ENCODE peak calls at places on chromosome 12, in ten cellular contexts. One of them, this sample, is unnamed.

GRCh38 chr12:10829994-10830393 is 3.8 kb upstream of the TAS2R10 start:
- DNase-seq in fibroblast of lung: peak; percentile 33
- DNase-seq in lower lobe of right lung: no peak
- DNase-seq in vagina: no peak
- DNase-seq in neural progenitor cell: no peak
- DNase-seq in lower leg skin: no peak
- DNase-seq in HCT116: no peak
- DNase-seq in upper lobe of right lung: no peak
- DNase-seq in AG04450: no peak
- DNase-seq in psoas muscle: no peak
- DNase-seq in this sample: no peak

GRCh38 chr12:19387182-19387581 is 52.1 kb upstream of the AEBP2 start:
- DNase-seq in HCT116: no peak
- DNase-seq in psoas muscle: no peak
- DNase-seq in lower lobe of right lung: no peak
- DNase-seq in vagina: no peak
- DNase-seq in neural progenitor cell: no peak
- DNase-seq in lower leg skin: no peak
- DNase-seq in fibroblast of lung: no peak
- DNase-seq in upper lobe of right lung: no peak
- DNase-seq in AG04450: no peak
- DNase-seq in this sample: no peak

GRCh38 chr12:12806784-12807516 is 6.2 kb upstream of the DDX47 start:
- DNase-seq in AG04450: no peak
- DNase-seq in upper lobe of right lung: no peak
- DNase-seq in lower lobe of right lung: no peak
- DNase-seq in psoas muscle: no peak
- DNase-seq in neural progenitor cell: no peak
- DNase-seq in lower leg skin: peak; percentile 82
- DNase-seq in fibroblast of lung: no peak
- DNase-seq in HCT116: no peak
- DNase-seq in vagina: no peak
- DNase-seq in this sample: no peak

GRCh38 chr12:319116-319515 is 56.5 kb upstream of the SLC6A13 start:
- DNase-seq in lower leg skin: no peak
- DNase-seq in upper lobe of right lung: no peak
- DNase-seq in neural progenitor cell: no peak
- DNase-seq in lower lobe of right lung: no peak
- DNase-seq in fibroblast of lung: peak; percentile 33
- DNase-seq in AG04450: no peak
- DNase-seq in HCT116: no peak
- DNase-seq in vagina: no peak
- DNase-seq in psoas muscle: no peak
- DNase-seq in this sample: no peak

GRCh38 chr12:19739195-19739776 is 300.0 kb downstream of the AEBP2 start:
- DNase-seq in vagina: no peak
- DNase-seq in lower lobe of right lung: no peak
- DNase-seq in AG04450: peak; percentile 38
- DNase-seq in HCT116: peak; percentile 40
- DNase-seq in lower leg skin: no peak
- DNase-seq in neural progenitor cell: peak; percentile 61
- DNase-seq in fibroblast of lung: peak; percentile 65
- DNase-seq in psoas muscle: no peak
- DNase-seq in upper lobe of right lung: no peak
- DNase-seq in this sample: peak; percentile 15

GRCh38 chr12:81492131-81492720 is 266.9 kb downstream of the PPFIA2 start:
- DNase-seq in lower leg skin: no peak
- DNase-seq in vagina: no peak
- DNase-seq in AG04450: no peak
- DNase-seq in lower lobe of right lung: no peak
- DNase-seq in upper lobe of right lung: no peak
- DNase-seq in psoas muscle: no peak
- DNase-seq in HCT116: no peak
- DNase-seq in fibroblast of lung: peak; percentile 46
- DNase-seq in neural progenitor cell: no peak
- DNase-seq in this sample: no peak

GRCh38 chr12:106118-106561 is 39.6 kb downstream of the IQSEC3 start:
- DNase-seq in psoas muscle: no peak
- DNase-seq in lower lobe of right lung: no peak
- DNase-seq in vagina: no peak
- DNase-seq in HCT116: peak; percentile 7
- DNase-seq in neural progenitor cell: peak; percentile 63
- DNase-seq in fibroblast of lung: no peak
- DNase-seq in lower leg skin: no peak
- DNase-seq in AG04450: no peak
- DNase-seq in upper lobe of right lung: peak; percentile 40
- DNase-seq in this sample: no peak

GRCh38 chr12:93089805-93090569 is 160.9 kb upstream of the EEA1 start:
- DNase-seq in vagina: no peak
- DNase-seq in lower leg skin: no peak
- DNase-seq in psoas muscle: no peak
- DNase-seq in upper lobe of right lung: no peak
- DNase-seq in neural progenitor cell: no peak
- DNase-seq in fibroblast of lung: peak; percentile 94
- DNase-seq in lower lobe of right lung: no peak
- DNase-seq in HCT116: peak; percentile 89
- DNase-seq in AG04450: peak; percentile 80
- DNase-seq in this sample: peak; percentile 96

GRCh38 chr12:123363743-123364531 is 710 bp downstream of the SBNO1 start:
- DNase-seq in psoas muscle: peak; percentile 70
- DNase-seq in lower lobe of right lung: peak; percentile 65
- DNase-seq in fibroblast of lung: peak; percentile 21
- DNase-seq in upper lobe of right lung: peak; percentile 73
- DNase-seq in neural progenitor cell: peak; percentile 84
- DNase-seq in AG04450: no peak
- DNase-seq in lower leg skin: peak; percentile 89
- DNase-seq in vagina: peak; percentile 88
- DNase-seq in HCT116: no peak
- DNase-seq in this sample: peak; percentile 31

GRCh38 chr12:76329163-76329562 is 19.1 kb downstream of the BBS10 start:
- DNase-seq in lower leg skin: no peak
- DNase-seq in neural progenitor cell: no peak
- DNase-seq in upper lobe of right lung: no peak
- DNase-seq in AG04450: no peak
- DNase-seq in fibroblast of lung: peak; percentile 96
- DNase-seq in HCT116: peak; percentile 86
- DNase-seq in psoas muscle: no peak
- DNase-seq in lower lobe of right lung: no peak
- DNase-seq in vagina: no peak
- DNase-seq in this sample: peak; percentile 93

GRCh38 chr12:122945047-122945592 is 21.1 kb downstream of the ABCB9 start:
- DNase-seq in upper lobe of right lung: no peak
- DNase-seq in lower leg skin: no peak
- DNase-seq in vagina: no peak
- DNase-seq in fibroblast of lung: no peak
- DNase-seq in HCT116: no peak
- DNase-seq in psoas muscle: no peak
- DNase-seq in neural progenitor cell: no peak
- DNase-seq in lower lobe of right lung: no peak
- DNase-seq in AG04450: no peak
- DNase-seq in this sample: no peak

GRCh38 chr12:79422060-79422812 is 268.5 kb downstream of the PAWR start:
- DNase-seq in fibroblast of lung: peak; percentile 36
- DNase-seq in lower leg skin: no peak
- DNase-seq in neural progenitor cell: no peak
- DNase-seq in lower lobe of right lung: no peak
- DNase-seq in vagina: no peak
- DNase-seq in psoas muscle: no peak
- DNase-seq in upper lobe of right lung: no peak
- DNase-seq in AG04450: no peak
- DNase-seq in HCT116: no peak
- DNase-seq in this sample: peak; percentile 32

GRCh38 chr12:79424109-79424721 is 266.5 kb downstream of the PAWR start:
- DNase-seq in vagina: no peak
- DNase-seq in neural progenitor cell: peak; percentile 24
- DNase-seq in fibroblast of lung: peak; percentile 97
- DNase-seq in lower lobe of right lung: no peak
- DNase-seq in HCT116: no peak
- DNase-seq in AG04450: peak; percentile 71
- DNase-seq in psoas muscle: no peak
- DNase-seq in upper lobe of right lung: no peak
- DNase-seq in lower leg skin: no peak
- DNase-seq in this sample: peak; percentile 88

GRCh38 chr12:79421236-79421740 is 269.5 kb downstream of the PAWR start:
- DNase-seq in lower lobe of right lung: no peak
- DNase-seq in HCT116: no peak
- DNase-seq in upper lobe of right lung: no peak
- DNase-seq in psoas muscle: no peak
- DNase-seq in vagina: no peak
- DNase-seq in AG04450: no peak
- DNase-seq in neural progenitor cell: no peak
- DNase-seq in fibroblast of lung: no peak
- DNase-seq in lower leg skin: no peak
- DNase-seq in this sample: no peak

GRCh38 chr12:79423560-79423959 is 267.2 kb downstream of the PAWR start:
- DNase-seq in HCT116: no peak
- DNase-seq in AG04450: no peak
- DNase-seq in lower lobe of right lung: no peak
- DNase-seq in psoas muscle: no peak
- DNase-seq in vagina: no peak
- DNase-seq in neural progenitor cell: no peak
- DNase-seq in lower leg skin: no peak
- DNase-seq in upper lobe of right lung: no peak
- DNase-seq in fibroblast of lung: no peak
- DNase-seq in this sample: no peak

DNA sequence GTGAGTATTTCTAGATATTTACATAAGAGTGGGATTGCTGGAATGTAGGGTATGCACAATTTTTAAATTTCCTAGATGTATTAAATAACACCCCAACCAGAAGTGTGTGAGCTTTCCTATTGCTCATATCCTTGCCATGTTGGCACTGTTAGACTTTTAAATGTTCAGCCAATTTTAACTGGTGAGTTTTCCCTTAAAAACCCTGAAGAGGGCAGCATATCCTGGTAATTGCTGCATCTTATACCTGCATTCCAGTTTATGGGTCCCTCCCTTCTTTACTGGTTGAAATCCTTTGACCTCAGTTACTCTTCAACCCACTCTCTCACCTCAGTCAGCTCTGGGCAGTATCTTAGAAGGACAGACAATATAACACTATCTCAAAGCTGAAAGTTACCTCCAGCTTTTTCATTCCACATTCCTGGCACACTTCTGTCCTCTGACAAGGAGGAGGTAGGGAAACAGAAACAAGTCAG is 270.6 kb downstream of the PAWR start:
- DNase-seq in lower leg skin: no peak
- DNase-seq in lower lobe of right lung: no peak
- DNase-seq in HCT116: peak; percentile 45
- DNase-seq in neural progenitor cell: peak; percentile 47
- DNase-seq in upper lobe of right lung: no peak
- DNase-seq in psoas muscle: no peak
- DNase-seq in fibroblast of lung: peak; percentile 98
- DNase-seq in AG04450: peak; percentile 84
- DNase-seq in vagina: no peak
- DNase-seq in this sample: peak; percentile 86
- H3K4me3 ChIP-seq in lower leg skin: no peak overlapping the region
- H3K4me3 ChIP-seq in lower lobe of right lung: no peak overlapping the region
- H3K4me3 ChIP-seq in HCT116: no peak overlapping the region
- H3K4me3 ChIP-seq in neural progenitor cell: no peak overlapping the region
- H3K4me3 ChIP-seq in upper lobe of right lung: no peak overlapping the region
- H3K4me3 ChIP-seq in psoas muscle: no peak overlapping the region
- H3K4me3 ChIP-seq in fibroblast of lung: no peak overlapping the region
- H3K4me3 ChIP-seq in AG04450: no peak overlapping the region
- H3K4me3 ChIP-seq in vagina: no peak overlapping the region
- H3K4me3 ChIP-seq in this sample: no peak overlapping the region

GRCh38 chr12:98587084-98587483 is 6.4 kb upstream of the SLC25A3 start:
- DNase-seq in HCT116: no peak
- DNase-seq in lower leg skin: no peak
- DNase-seq in fibroblast of lung: no peak
- DNase-seq in upper lobe of right lung: no peak
- DNase-seq in psoas muscle: no peak
- DNase-seq in vagina: no peak
- DNase-seq in AG04450: no peak
- DNase-seq in lower lobe of right lung: no peak
- DNase-seq in neural progenitor cell: no peak
- DNase-seq in this sample: no peak

GRCh38 chr12:98594050-98594853 is 766 bp downstream of the SLC25A3 start:
- DNase-seq in vagina: no peak
- DNase-seq in fibroblast of lung: peak; percentile 20
- DNase-seq in neural progenitor cell: peak; percentile 56
- DNase-seq in HCT116: no peak
- DNase-seq in upper lobe of right lung: peak; percentile 78
- DNase-seq in AG04450: no peak
- DNase-seq in lower leg skin: peak; percentile 90
- DNase-seq in lower lobe of right lung: peak; percentile 64
- DNase-seq in psoas muscle: peak; percentile 81
- DNase-seq in this sample: peak; percentile 57

GRCh38 chr12:98592825-98593322 is 612 bp upstream of the SLC25A3 start:
- DNase-seq in HCT116: no peak
- DNase-seq in fibroblast of lung: no peak
- DNase-seq in psoas muscle: no peak
- DNase-seq in upper lobe of right lung: no peak
- DNase-seq in vagina: no peak
- DNase-seq in lower lobe of right lung: no peak
- DNase-seq in lower leg skin: no peak
- DNase-seq in neural progenitor cell: no peak
- DNase-seq in AG04450: no peak
- DNase-seq in this sample: no peak

GRCh38 chr12:98593351-98594049 is at the start of gene SLC25A3:
- DNase-seq in vagina: peak; percentile 99
- DNase-seq in lower lobe of right lung: peak; percentile 98
- DNase-seq in psoas muscle: peak; percentile 99
- DNase-seq in upper lobe of right lung: peak; percentile 98
- DNase-seq in neural progenitor cell: peak; percentile 99
- DNase-seq in lower leg skin: peak; percentile 99
- DNase-seq in fibroblast of lung: peak; percentile 97
- DNase-seq in HCT116: peak; percentile 96
- DNase-seq in AG04450: peak; percentile 98
- DNase-seq in this sample: peak; percentile 98

GRCh38 chr12:98591209-98591608 is 2.3 kb upstream of the SLC25A3 start:
- DNase-seq in psoas muscle: no peak
- DNase-seq in lower lobe of right lung: no peak
- DNase-seq in AG04450: no peak
- DNase-seq in lower leg skin: no peak
- DNase-seq in fibroblast of lung: no peak
- DNase-seq in neural progenitor cell: no peak
- DNase-seq in upper lobe of right lung: no peak
- DNase-seq in HCT116: no peak
- DNase-seq in vagina: no peak
- DNase-seq in this sample: peak; percentile 30
- TF ChIP-seq CTCF in psoas muscle: no peak
- TF ChIP-seq CTCF in lower lobe of right lung: no peak
- TF ChIP-seq CTCF in AG04450: peak; percentile 20
- TF ChIP-seq CTCF in lower leg skin: no peak
- TF ChIP-seq CTCF in fibroblast of lung: no peak
- TF ChIP-seq CTCF in neural progenitor cell: no peak
- TF ChIP-seq CTCF in upper lobe of right lung: no peak
- TF ChIP-seq CTCF in HCT116: no peak
- TF ChIP-seq CTCF in vagina: no peak
- TF ChIP-seq CTCF in this sample: no peak

GRCh38 chr12:50603817-50604639 is 99.2 kb downstream of the DIP2B start:
- DNase-seq in AG04450: no peak
- DNase-seq in psoas muscle: no peak
- DNase-seq in lower lobe of right lung: no peak
- DNase-seq in HCT116: no peak
- DNase-seq in upper lobe of right lung: no peak
- DNase-seq in neural progenitor cell: no peak
- DNase-seq in lower leg skin: no peak
- DNase-seq in fibroblast of lung: peak; percentile 91
- DNase-seq in vagina: no peak
- DNase-seq in this sample: no peak
- H3K4me3 ChIP-seq in AG04450: no peak overlapping the region
- H3K4me3 ChIP-seq in psoas muscle: no peak overlapping the region
- H3K4me3 ChIP-seq in lower lobe of right lung: no peak overlapping the region
- H3K4me3 ChIP-seq in HCT116: no peak overlapping the region
- H3K4me3 ChIP-seq in upper lobe of right lung: no peak overlapping the region
- H3K4me3 ChIP-seq in neural progenitor cell: no peak overlapping the region
- H3K4me3 ChIP-seq in lower leg skin: no peak overlapping the region
- H3K4me3 ChIP-seq in fibroblast of lung: no peak overlapping the region
- H3K4me3 ChIP-seq in vagina: no peak overlapping the region
- H3K4me3 ChIP-seq in this sample: no peak overlapping the region

GRCh38 chr12:26187429-26187828 is 7.9 kb upstream of the SSPN start:
- DNase-seq in vagina: no peak
- DNase-seq in lower lobe of right lung: no peak
- DNase-seq in upper lobe of right lung: no peak
- DNase-seq in HCT116: no peak
- DNase-seq in AG04450: no peak
- DNase-seq in lower leg skin: no peak
- DNase-seq in fibroblast of lung: no peak
- DNase-seq in neural progenitor cell: peak; percentile 13
- DNase-seq in psoas muscle: no peak
- DNase-seq in this sample: no peak
- TF ChIP-seq CTCF in vagina: no peak
- TF ChIP-seq CTCF in lower lobe of right lung: no peak
- TF ChIP-seq CTCF in upper lobe of right lung: no peak
- TF ChIP-seq CTCF in HCT116: no peak
- TF ChIP-seq CTCF in AG04450: no peak
- TF ChIP-seq CTCF in lower leg skin: no peak
- TF ChIP-seq CTCF in fibroblast of lung: no peak
- TF ChIP-seq CTCF in neural progenitor cell: peak; percentile 27
- TF ChIP-seq CTCF in psoas muscle: no peak
- TF ChIP-seq CTCF in this sample: no peak

This sample was measured in foreskin fibroblast.